ENCODE peak calls at places on chromosomes 3 and 15, in ten cellular contexts. J is tibial nerve, R is breast epithelium, Y is ovary, Z is vagina, W is transverse colon, F is stomach, I is uterus, U is spleen, O is A549. M is an unnamed sample.

GRCh38 chr3:15955968-15956367 is 158.2 kb upstream of the ANKRD28 start:
- DNase-seq in J (no peak), R (no peak), Y (no peak), Z (no peak), W (no peak), F (no peak), I (no peak), U (no peak), O (no peak), M (no peak)

GRCh38 chr3:196288141-196288460 is 575 bp upstream of the PCYT1A start:
- DNase-seq in J (no peak), R (no peak), Y (no peak), Z (no peak), W (no peak), F (no peak), I (no peak), U (no peak), O (no peak), M (no peak)

GRCh38 chr3:113626513-113627371 is 69.7 kb downstream of the USF3 start:
- DNase-seq in J (peak; percentile 35), R (no peak), Y (peak; percentile 19), Z (no peak), W (peak; percentile 57), F (peak; percentile 44), I (peak; percentile 38), U (peak; percentile 82), O (peak; percentile 82), M (peak; percentile 64)

GRCh38 chr15:70569139-70569717 is 194.1 kb downstream of the UACA start:
- DNase-seq in J (no peak), R (peak; percentile 29), Y (peak; percentile 21), Z (peak; percentile 62), W (no peak), F (peak; percentile 43), I (peak; percentile 18), U (no peak), O (peak; percentile 77), M (no peak)

GRCh38 chr3:62433396-62433795 is 60.0 kb upstream of the FEZF2 start:
- DNase-seq in J (no peak), R (no peak), Y (no peak), Z (no peak), W (no peak), F (no peak), I (no peak), U (no peak), O (no peak), M (no peak)

GRCh38 chr3:24624938-24625681 is 130.5 kb upstream of the THRB start:
- DNase-seq in J (no peak), R (no peak), Y (no peak), Z (no peak), W (no peak), F (no peak), I (no peak), U (no peak), O (no peak), M (no peak)

GRCh38 chr3:155859859-155860258 is 5.6 kb upstream of the SLC33A1 start:
- DNase-seq in J (no peak), R (no peak), Y (no peak), Z (no peak), W (no peak), F (no peak), I (no peak), U (no peak), O (peak; percentile 45), M (no peak)

GRCh38 chr15:75054172-75054897 is 30.9 kb downstream of the PPCDC start:
- DNase-seq in J (no peak), R (no peak), Y (no peak), Z (no peak), W (no peak), F (no peak), I (no peak), U (no peak), O (no peak), M (no peak)

GRCh38 chr3:51777985-51778384 is 1.1 kb downstream of the IQCF6 start:
- DNase-seq in J (no peak), R (no peak), Y (no peak), Z (no peak), W (no peak), F (peak; percentile 68), I (no peak), U (no peak), O (no peak), M (peak; percentile 33)

GRCh38 chr3:158093526-158093925 is 12.7 kb downstream of the SHOX2 start:
- DNase-seq in J (no peak), R (no peak), Y (no peak), Z (no peak), W (no peak), F (no peak), I (no peak), U (no peak), O (no peak), M (no peak)

GRCh38 chr3:194824100-194824499 is 138.4 kb downstream of the FAM43A start:
- DNase-seq in J (no peak), R (no peak), Y (no peak), Z (no peak), W (no peak), F (no peak), I (no peak), U (no peak), O (no peak), M (no peak)

GRCh38 chr3:195260286-195260905 is 10.6 kb downstream of the XXYLT1 start:
- DNase-seq in J (no peak), R (no peak), Y (no peak), Z (peak; percentile 93), W (peak; percentile 52), F (no peak), I (no peak), U (no peak), O (no peak), M (peak; percentile 31)

GRCh38 chr3:45145681-45146614 is at the start of gene CDCP1:
- DNase-seq in J (no peak), R (no peak), Y (no peak), Z (no peak), W (peak; percentile 78), F (peak; percentile 69), I (no peak), U (no peak), O (no peak), M (no peak)

GRCh38 chr3:72018339-72018984 is 233.5 kb upstream of the PROK2 start:
- DNase-seq in J (no peak), R (no peak), Y (no peak), Z (no peak), W (no peak), F (no peak), I (no peak), U (no peak), O (no peak), M (no peak)

GRCh38 chr3:4746241-4746958 is 232.8 kb upstream of the BHLHE40 start:
- DNase-seq in J (no peak), R (no peak), Y (no peak), Z (no peak), W (no peak), F (no peak), I (no peak), U (no peak), O (peak; percentile 70), M (no peak)

GRCh38 chr3:136193273-136194043 is 2.7 kb downstream of the MSL2 start:
- DNase-seq in J (no peak), R (no peak), Y (no peak), Z (no peak), W (no peak), F (no peak), I (no peak), U (no peak), O (no peak), M (no peak)

GRCh38 chr3:26652157-26652556 is 29.6 kb downstream of the LRRC3B start:
- DNase-seq in J (no peak), R (no peak), Y (no peak), Z (no peak), W (no peak), F (no peak), I (no peak), U (no peak), O (no peak), M (peak; percentile 66)

GRCh38 chr3:125194849-125195601 is 17.5 kb downstream of the SLC12A8 start:
- DNase-seq in J (no peak), R (no peak), Y (no peak), Z (no peak), W (no peak), F (no peak), I (no peak), U (no peak), O (no peak), M (no peak)

GRCh38 chr3:17915341-17915740 is 172.9 kb upstream of the TBC1D5 start:
- DNase-seq in J (no peak), R (no peak), Y (no peak), Z (no peak), W (no peak), F (no peak), I (no peak), U (no peak), O (no peak), M (no peak)

GRCh38 chr15:64161688-64162477 is 939 bp downstream of the PPIB start:
- DNase-seq in J (no peak), R (no peak), Y (no peak), Z (no peak), W (no peak), F (no peak), I (no peak), U (no peak), O (no peak), M (no peak)
- TF ChIP-seq POLR2A in J (no peak), R (no peak), Y (no peak), Z (no peak), W (no peak), F (no peak), I (no peak), U (no peak), O (no peak), M (no peak)

GRCh38 chr15:40929730-40930429 is 740 bp downstream of the DLL4 start:
- DNase-seq in J (no peak), R (no peak), Y (peak; percentile 31), Z (no peak), W (peak; percentile 61), F (peak; percentile 63), I (no peak), U (peak; percentile 82), O (peak; percentile 56), M (no peak)
- H3K4me1 ChIP-seq in J (peaks cover 34% of the 10 kb centered on the region), R (peaks cover 10% of the 10 kb centered on the region), Y (peaks cover 11% of the 10 kb centered on the region), Z (peaks cover 62% of the 10 kb centered on the region), W (peaks cover 78% of the 10 kb centered on the region), F (peaks cover 54% of the 10 kb centered on the region), I (no peaks in the 10 kb centered on the region), U (peaks cover 95% of the 10 kb centered on the region), O (peaks cover 24% of the 10 kb centered on the region), M (peaks cover 57% of the 10 kb centered on the region)

DNA sequence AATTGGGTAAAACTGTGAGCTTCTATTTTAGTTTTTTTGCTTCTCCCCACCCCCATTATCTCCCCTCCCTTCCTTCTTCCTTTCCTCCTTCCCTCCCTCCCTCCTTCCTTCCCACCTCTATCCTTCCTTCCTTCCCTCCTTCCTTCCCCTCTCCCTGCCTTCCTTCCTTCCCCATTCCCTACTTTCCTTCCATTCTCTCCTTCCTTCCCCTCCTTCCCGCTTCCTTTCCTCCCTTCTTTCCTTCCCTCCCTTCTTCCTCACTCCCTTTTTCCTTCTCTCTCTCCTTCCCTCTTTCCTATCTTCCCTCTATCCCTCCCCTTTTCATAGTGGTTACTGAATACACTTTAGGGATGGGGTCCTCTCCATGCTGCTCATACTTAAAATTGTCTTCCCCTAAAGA is 40.4 kb upstream of the C3orf22 start:
- DNase-seq in J (no peak), R (no peak), Y (no peak), Z (no peak), W (no peak), F (no peak), I (no peak), U (no peak), O (no peak), M (no peak)
- H3K4me3 ChIP-seq in J (no peak overlapping the region), R (no peak overlapping the region), Y (no peak overlapping the region), Z (no peak overlapping the region), W (no peak overlapping the region), F (no peak overlapping the region), I (no peak overlapping the region), U (no peak overlapping the region), O (no peak overlapping the region), M (no peak overlapping the region)

GRCh38 chr15:39597751-39598185 is 16.9 kb downstream of the THBS1 start:
- DNase-seq in J (no peak), R (no peak), Y (no peak), Z (no peak), W (no peak), F (no peak), I (no peak), U (no peak), O (no peak), M (no peak)
- TF ChIP-seq POLR2A in J (no peak), R (no peak), Y (no peak), Z (no peak), W (no peak), F (no peak), I (no peak), U (no peak), O (no peak), M (no peak)

M was measured in gastrocnemius medialis.